ENCODE peak calls at places on chromosome 9, in seven cellular contexts. C is activated CD4-positive, alpha-beta memory T cell treated with anti-CD3 and anti-CD28 coated beads, Interleukin-2, amount 10 ng/mL, durations not matched to agents 7 days and 5 days; X is HT-29; V is astrocyte; M is GM10248; E is T-helper 1 cell; G is activated naive CD4-positive, alpha-beta T cell. Y is an unnamed sample.

GRCh38 chr9:112890106-112891081 is at the start of gene SLC46A2:
- DNase-seq in C (no peak), X (no peak), V (no peak), M (no peak), E (no peak), G (no peak), Y (peak; percentile 45)

GRCh38 chr9:136693490-136694162 is 6.4 kb upstream of the AGPAT2 start:
- DNase-seq in C (no peak), X (peak; percentile 94), V (peak; percentile 29), M (no peak), E (no peak), G (no peak), Y (no peak)

GRCh38 chr9:130844028-130844427 is 9.0 kb downstream of the ABL1 start:
- DNase-seq in C (no peak), X (no peak), V (no peak), M (no peak), E (no peak), G (no peak), Y (no peak)

GRCh38 chr9:77906991-77907390 is 124.6 kb downstream of the GNAQ start:
- DNase-seq in C (no peak), X (no peak), V (no peak), M (no peak), E (no peak), G (no peak), Y (no peak)

GRCh38 chr9:98657897-98658296 is 50.8 kb downstream of the GABBR2 start:
- DNase-seq in C (no peak), X (no peak), V (peak; percentile 81), M (no peak), E (no peak), G (no peak), Y (peak; percentile 11)

GRCh38 chr9:87957839-87958238 is 16.5 kb downstream of the CDK20 start:
- DNase-seq in C (no peak), X (no peak), V (no peak), M (no peak), E (no peak), G (no peak), Y (no peak)

GRCh38 chr9:112020680-112021596 is 124.3 kb downstream of the UGCG start:
- DNase-seq in C (no peak), X (peak; percentile 78), V (peak; percentile 73), M (peak; percentile 31), E (no peak), G (no peak), Y (no peak)

GRCh38 chr9:98031935-98032334 is 24.6 kb upstream of the NANS start:
- DNase-seq in C (no peak), X (no peak), V (peak; percentile 60), M (no peak), E (no peak), G (no peak), Y (no peak)

GRCh38 chr9:74078647-74079046 is 418.5 kb upstream of the RORB start:
- DNase-seq in C (no peak), X (no peak), V (peak; percentile 96), M (no peak), E (no peak), G (no peak), Y (peak; percentile 17)